ENCODE peak calls at places on chromosomes 12 and 14, in six cellular contexts. W is NT2/D1, Q is HepG2, M is K562, S is GM12878, F is H1. U is an unnamed sample.

GRCh38 chr14:78631551-78631950 is 461.4 kb downstream of the NRXN3 start:
- DNase-seq in W (no peak), Q (no peak), M (no peak), S (no peak), F (no peak), U (no peak)

GRCh38 chr14:105882626-105883025 is 356.2 kb downstream of the TMEM121 start:
- DNase-seq in W (no peak), Q (no peak), M (no peak), S (no peak), F (no peak), U (no peak)

GRCh38 chr14:24678801-24679247 is 44.8 kb upstream of the GZMB start:
- DNase-seq in W (peak), Q (peak), M (peak), S (peak), F (peak), U (peak)

GRCh38 chr12:123384994-123385376 is 1.1 kb downstream of the KMT5A start:
- DNase-seq in W (no peak), Q (no peak), M (peak), S (no peak), F (no peak), U (no peak)

GRCh38 chr12:63304844-63305243 is 153.8 kb upstream of the AVPR1A start:
- DNase-seq in W (no peak), Q (no peak), M (no peak), S (no peak), F (no peak), U (no peak)

GRCh38 chr14:96581902-96582640 is 79.9 kb downstream of the PAPOLA start:
- DNase-seq in W (no peak), Q (no peak), M (peak), S (no peak), F (no peak), U (no peak)

GRCh38 chr14:64194404-64194803 is 99.8 kb downstream of the ESR2 start:
- DNase-seq in W (no peak), Q (peak), M (peak), S (no peak), F (no peak), U (no peak)

GRCh38 chr12:58081488-58081887 is 140.1 kb downstream of the ATP23 start:
- DNase-seq in W (no peak), Q (no peak), M (no peak), S (no peak), F (no peak), U (no peak)

GRCh38 chr12:32587536-32588346 is 91.4 kb upstream of the DNM1L start:
- DNase-seq in W (no peak), Q (no peak), M (no peak), S (no peak), F (no peak), U (no peak)

GRCh38 chr12:25648460-25648859 is 95.4 kb upstream of the LMNTD1 start:
- DNase-seq in W (peak), Q (no peak), M (no peak), S (no peak), F (no peak), U (peak)

GRCh38 chr12:13223941-13224340 is 27.4 kb downstream of the EMP1 start:
- DNase-seq in W (no peak), Q (no peak), M (no peak), S (no peak), F (no peak), U (no peak)

GRCh38 chr12:91396296-91396695 is 213.7 kb upstream of the DCN start:
- DNase-seq in W (no peak), Q (no peak), M (no peak), S (no peak), F (no peak), U (no peak)

GRCh38 chr14:24307575-24308341 is at the start of gene CIDEB:
- DNase-seq in W (no peak), Q (peak), M (peak), S (no peak), F (peak), U (no peak)

GRCh38 chr12:2647186-2647585 is 147.6 kb upstream of the FKBP4 start:
- DNase-seq in W (no peak), Q (no peak), M (no peak), S (no peak), F (no peak), U (no peak)

GRCh38 chr14:101709533-101709881 is 52.0 kb upstream of the PPP2R5C start:
- DNase-seq in W (no peak), Q (no peak), M (no peak), S (no peak), F (no peak), U (no peak)

GRCh38 chr14:52052991-52053390 is 15.9 kb downstream of the NID2 start:
- DNase-seq in W (no peak), Q (no peak), M (no peak), S (no peak), F (no peak), U (no peak)

GRCh38 chr12:124568431-124569374 is 1.3 kb upstream of the NCOR2 start:
- DNase-seq in W (peak), Q (no peak), M (peak), S (peak), F (peak), U (no peak)

GRCh38 chr12:91177380-91177779 is 5.2 kb downstream of the DCN start:
- DNase-seq in W (no peak), Q (no peak), M (no peak), S (no peak), F (no peak), U (no peak)

GRCh38 chr12:118103601-118104382 is at the start of gene VSIG10:
- DNase-seq in W (peak), Q (peak), M (peak), S (no peak), F (peak), U (no peak)

GRCh38 chr14:75222208-75222701 is 45.8 kb upstream of the TMED10 start:
- DNase-seq in W (no peak), Q (no peak), M (peak), S (peak), F (no peak), U (no peak)

GRCh38 chr12:66176525-66176924 is 6.7 kb upstream of the TMBIM4 start:
- DNase-seq in W (no peak), Q (no peak), M (no peak), S (no peak), F (no peak), U (no peak)

GRCh38 chr14:70822706-70823185 is 13.4 kb upstream of the MAP3K9 start:
- DNase-seq in W (peak), Q (no peak), M (no peak), S (no peak), F (peak), U (no peak)

GRCh38 chr14:75884198-75884611 is 97.6 kb downstream of the TGFB3 start:
- DNase-seq in W (no peak), Q (no peak), M (no peak), S (no peak), F (no peak), U (no peak)

GRCh38 chr12:110355080-110355479 is 48.4 kb downstream of the ANAPC7 start:
- DNase-seq in W (peak), Q (peak), M (peak), S (no peak), F (no peak), U (peak)

GRCh38 chr12:74043343-74043742 is 494.3 kb upstream of the ATXN7L3B start:
- DNase-seq in W (no peak), Q (no peak), M (no peak), S (no peak), F (no peak), U (peak)

DNA sequence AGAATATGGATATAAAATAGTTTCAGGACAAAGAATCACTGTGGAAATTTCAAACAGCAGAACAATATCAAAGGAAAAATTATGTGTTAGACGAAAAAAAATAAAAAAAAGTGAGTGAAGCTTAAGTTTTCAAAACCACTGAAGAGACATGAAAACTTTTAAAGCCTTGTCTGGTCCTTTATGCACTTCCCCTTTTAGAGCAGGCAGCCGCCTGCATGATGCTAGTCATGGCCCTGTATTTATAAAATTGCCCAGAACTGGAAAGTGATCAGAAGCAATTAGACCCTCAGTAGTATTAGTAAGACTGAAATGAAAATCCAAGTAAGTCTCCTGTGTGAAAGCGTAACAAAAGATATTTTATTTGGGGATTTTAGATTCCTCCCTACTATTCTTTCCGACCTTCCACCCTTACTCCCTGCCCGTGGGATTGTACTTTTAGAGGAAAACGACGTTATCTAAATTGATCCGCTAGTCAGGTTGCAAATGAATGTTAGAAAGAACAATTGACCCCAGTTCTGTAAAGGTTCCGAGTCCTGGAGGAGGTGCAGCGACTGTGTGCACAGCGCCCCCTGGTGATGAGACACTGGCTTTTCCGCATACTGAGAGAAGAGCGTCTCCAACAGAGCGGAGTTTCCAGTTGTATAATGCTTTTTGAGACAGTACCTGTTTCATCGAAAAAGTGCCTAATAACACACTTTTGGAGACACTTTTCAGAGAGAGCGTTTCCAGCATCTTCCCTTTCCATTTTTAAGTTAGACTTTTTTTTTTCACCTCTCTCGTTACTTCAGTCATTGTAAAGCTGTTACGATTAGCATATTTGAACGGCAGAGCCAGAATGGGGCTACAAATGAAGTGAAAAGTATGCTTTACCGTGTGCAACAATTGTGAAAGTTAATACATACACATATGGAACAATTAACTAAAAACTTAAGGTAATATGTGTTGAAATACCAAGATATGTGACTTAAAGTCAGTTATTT is 12.4 kb downstream of the MGST1 start:
- DNase-seq in W (peak), Q (peak), M (peak), S (no peak), F (peak), U (peak)
- TF ChIP-seq ZNF274 in W (no peak), Q (no peak), M (no peak), S (no peak), F (no peak), U (no peak)

GRCh38 chr14:61927521-61927920 is 165.3 kb downstream of the SNAPC1 start:
- DNase-seq in W (no peak), Q (no peak), M (no peak), S (no peak), F (no peak), U (no peak)
- TF ChIP-seq ZNF274 in W (no peak), Q (no peak), M (no peak), S (no peak), F (no peak), U (no peak)

GRCh38 chr14:99350751-99351150 is 78.8 kb upstream of the BCL11B start:
- DNase-seq in W (no peak), Q (no peak), M (no peak), S (no peak), F (no peak), U (no peak)

GRCh38 chr14:99347561-99347960 is 75.6 kb upstream of the BCL11B start:
- DNase-seq in W (no peak), Q (no peak), M (no peak), S (no peak), F (no peak), U (no peak)

GRCh38 chr14:99349721-99350495 is 77.9 kb upstream of the BCL11B start:
- DNase-seq in W (no peak), Q (no peak), M (no peak), S (no peak), F (no peak), U (no peak)

GRCh38 chr14:99351166-99352007 is 79.4 kb upstream of the BCL11B start:
- DNase-seq in W (no peak), Q (no peak), M (no peak), S (no peak), F (no peak), U (no peak)

DNA sequence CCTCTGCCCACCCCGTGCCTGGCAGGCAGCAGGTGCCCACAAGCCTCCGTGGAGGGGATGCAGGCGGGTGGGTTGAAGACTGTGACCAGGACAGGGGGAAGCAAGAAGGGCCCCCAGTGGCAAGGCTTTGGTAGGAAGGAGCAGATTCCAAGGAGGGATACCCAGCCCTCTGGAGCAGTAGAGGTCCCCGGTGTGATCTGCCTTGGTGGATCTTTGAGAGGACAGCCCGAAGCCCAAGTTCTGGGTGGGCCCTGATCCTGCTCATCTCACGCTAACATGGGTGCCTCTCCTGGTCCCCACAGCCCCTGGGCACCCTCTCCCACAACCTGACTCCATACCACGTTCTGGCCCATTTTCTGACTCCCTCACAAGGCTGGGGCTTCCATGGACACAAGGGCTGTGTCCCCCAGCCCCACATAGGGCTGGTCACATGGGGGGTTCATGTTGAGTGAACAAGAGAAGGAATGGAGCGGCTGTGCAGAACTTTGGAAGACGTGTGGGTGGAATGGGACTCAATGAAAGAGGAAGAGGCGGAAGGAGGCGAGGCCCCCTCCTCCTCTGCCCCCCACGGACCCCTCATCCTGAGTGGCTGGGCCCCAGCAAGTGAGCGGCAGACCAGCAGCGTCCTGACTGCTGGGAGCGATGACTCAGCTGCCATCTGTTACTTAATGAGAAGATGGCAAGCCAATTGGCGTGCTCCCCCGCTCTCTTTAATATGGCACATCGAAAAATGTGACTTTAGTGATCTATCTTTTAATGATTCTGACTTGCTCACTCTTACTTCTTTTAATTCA is 77.0 kb upstream of the BCL11B start:
- DNase-seq in W (no peak), Q (no peak), M (no peak), S (no peak), F (no peak), U (no peak)
- TF ChIP-seq ZNF274 in W (no peak), Q (no peak), M (no peak), S (no peak), F (no peak), U (no peak)

GRCh38 chr12:102920271-102920670 is 3.2 kb upstream of the PAH start:
- DNase-seq in W (no peak), Q (peak), M (no peak), S (no peak), F (no peak), U (no peak)

GRCh38 chr12:102916252-102917025 is 605 bp downstream of the PAH start:
- DNase-seq in W (no peak), Q (no peak), M (no peak), S (no peak), F (no peak), U (no peak)

GRCh38 chr12:102913453-102914226 is 3.4 kb downstream of the PAH start:
- DNase-seq in W (no peak), Q (no peak), M (no peak), S (no peak), F (no peak), U (no peak)

GRCh38 chr12:102918840-102919239 is 1.8 kb upstream of the PAH start:
- DNase-seq in W (no peak), Q (no peak), M (no peak), S (no peak), F (no peak), U (no peak)

DNA sequence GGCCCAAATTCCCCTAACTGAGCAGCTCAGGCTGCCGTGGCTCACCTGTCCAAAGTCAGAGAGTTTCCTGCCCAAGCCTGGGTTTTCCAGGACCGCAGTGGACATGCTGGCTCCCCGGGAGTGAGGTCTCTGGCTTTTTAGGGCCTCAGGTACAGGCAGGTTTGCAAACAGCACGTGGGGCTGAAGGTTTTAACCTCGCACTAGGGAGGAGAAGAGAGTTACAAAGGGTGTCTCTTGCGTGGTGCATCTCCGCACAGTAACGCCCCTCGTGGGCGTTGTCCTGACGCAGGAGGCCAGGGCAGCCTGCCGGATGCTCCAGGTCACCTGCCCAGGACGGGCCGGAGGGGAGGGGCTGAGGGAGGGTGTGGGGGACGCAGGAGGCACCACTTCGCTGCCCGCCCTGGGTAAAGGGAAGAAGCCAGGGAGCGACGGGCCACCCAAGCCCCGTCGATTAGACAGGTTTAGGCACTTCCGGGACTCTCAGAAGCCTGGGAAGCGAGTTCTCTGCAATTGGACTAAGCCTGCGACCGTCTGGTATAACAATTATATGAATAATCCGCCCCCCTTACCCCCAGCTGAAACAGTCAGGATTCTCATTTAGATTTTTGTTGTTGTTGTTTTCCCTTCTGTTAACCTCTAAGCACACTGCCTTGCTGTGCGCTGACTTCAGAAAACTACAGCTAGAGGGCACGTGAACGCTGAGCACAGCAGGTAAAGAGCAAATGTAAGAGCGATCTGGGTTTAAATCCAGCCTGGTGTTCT is at the start of gene PAH:
- DNase-seq in W (peak), Q (peak), M (peak), S (no peak), F (peak), U (no peak)
- TF ChIP-seq ZNF274 in W (no peak), Q (peak), M (no peak), S (no peak), F (no peak), U (no peak)